ENCODE peak calls at places on chromosomes 4 and X, in ten cellular contexts. One of them, this sample, is unnamed.

GRCh38 chr4:128583753-128584712 is 225.5 kb upstream of the JADE1 start:
- DNase-seq in fibroblast of mammary gland: peak; percentile 55
- DNase-seq in fibroblast of pulmonary artery: no peak
- DNase-seq in coronary artery: no peak
- DNase-seq in GM20000: no peak
- DNase-seq in endothelial cell: no peak
- DNase-seq in sigmoid colon: no peak
- DNase-seq in cardiac muscle cell: no peak
- DNase-seq in OCI-LY7: no peak
- DNase-seq in GM13976: no peak
- DNase-seq in this sample: no peak

GRCh38 chrX:130057209-130057608 is 53.1 kb downstream of the ELF4 start:
- DNase-seq in GM20000: no peak
- DNase-seq in endothelial cell: peak; percentile 7
- DNase-seq in GM13976: no peak
- DNase-seq in cardiac muscle cell: no peak
- DNase-seq in coronary artery: no peak
- DNase-seq in fibroblast of mammary gland: no peak
- DNase-seq in OCI-LY7: no peak
- DNase-seq in fibroblast of pulmonary artery: no peak
- DNase-seq in sigmoid colon: no peak
- DNase-seq in this sample: no peak

GRCh38 chr4:163623787-163624186 is 129.3 kb downstream of the TMA16 start:
- DNase-seq in GM20000: no peak
- DNase-seq in fibroblast of pulmonary artery: no peak
- DNase-seq in fibroblast of mammary gland: no peak
- DNase-seq in GM13976: no peak
- DNase-seq in sigmoid colon: no peak
- DNase-seq in coronary artery: no peak
- DNase-seq in OCI-LY7: no peak
- DNase-seq in endothelial cell: no peak
- DNase-seq in cardiac muscle cell: no peak
- DNase-seq in this sample: no peak

GRCh38 chr4:141126769-141127168 is 6.5 kb downstream of the RNF150 start:
- DNase-seq in fibroblast of mammary gland: no peak
- DNase-seq in sigmoid colon: no peak
- DNase-seq in coronary artery: no peak
- DNase-seq in GM13976: no peak
- DNase-seq in OCI-LY7: no peak
- DNase-seq in cardiac muscle cell: no peak
- DNase-seq in endothelial cell: no peak
- DNase-seq in GM20000: no peak
- DNase-seq in fibroblast of pulmonary artery: no peak
- DNase-seq in this sample: no peak

GRCh38 chrX:22396408-22396807 is 123.7 kb downstream of the CBLL2 start:
- DNase-seq in cardiac muscle cell: no peak
- DNase-seq in OCI-LY7: no peak
- DNase-seq in fibroblast of pulmonary artery: no peak
- DNase-seq in sigmoid colon: no peak
- DNase-seq in coronary artery: no peak
- DNase-seq in GM13976: no peak
- DNase-seq in endothelial cell: no peak
- DNase-seq in fibroblast of mammary gland: no peak
- DNase-seq in GM20000: no peak
- DNase-seq in this sample: no peak

GRCh38 chrX:78838709-78839108 is 91.2 kb downstream of the LPAR4 start:
- DNase-seq in fibroblast of pulmonary artery: no peak
- DNase-seq in coronary artery: no peak
- DNase-seq in sigmoid colon: no peak
- DNase-seq in endothelial cell: no peak
- DNase-seq in GM13976: no peak
- DNase-seq in OCI-LY7: no peak
- DNase-seq in cardiac muscle cell: no peak
- DNase-seq in fibroblast of mammary gland: no peak
- DNase-seq in GM20000: no peak
- DNase-seq in this sample: no peak

GRCh38 chr4:76753814-76754213 is 144.1 kb downstream of the SOWAHB start:
- DNase-seq in sigmoid colon: no peak
- DNase-seq in coronary artery: no peak
- DNase-seq in OCI-LY7: no peak
- DNase-seq in cardiac muscle cell: no peak
- DNase-seq in GM20000: no peak
- DNase-seq in fibroblast of mammary gland: peak; percentile 96
- DNase-seq in GM13976: no peak
- DNase-seq in fibroblast of pulmonary artery: peak; percentile 87
- DNase-seq in endothelial cell: no peak
- DNase-seq in this sample: no peak

GRCh38 chrX:113929004-113929403 is 654.9 kb upstream of the HTR2C start:
- DNase-seq in coronary artery: no peak
- DNase-seq in endothelial cell: peak; percentile 43
- DNase-seq in fibroblast of mammary gland: peak; percentile 53
- DNase-seq in GM20000: no peak
- DNase-seq in cardiac muscle cell: peak; percentile 76
- DNase-seq in GM13976: peak; percentile 7
- DNase-seq in sigmoid colon: no peak
- DNase-seq in OCI-LY7: peak; percentile 7
- DNase-seq in fibroblast of pulmonary artery: peak; percentile 55
- DNase-seq in this sample: peak; percentile 22

GRCh38 chr4:128068927-128069326 is 7.8 kb downstream of the LARP1B start:
- DNase-seq in cardiac muscle cell: no peak
- DNase-seq in endothelial cell: peak; percentile 20
- DNase-seq in coronary artery: no peak
- DNase-seq in fibroblast of pulmonary artery: peak; percentile 56
- DNase-seq in GM20000: no peak
- DNase-seq in sigmoid colon: no peak
- DNase-seq in OCI-LY7: peak; percentile 22
- DNase-seq in GM13976: no peak
- DNase-seq in fibroblast of mammary gland: peak; percentile 43
- DNase-seq in this sample: peak; percentile 27

GRCh38 chr4:38163216-38164006 is 203.2 kb downstream of the PTTG2 start:
- DNase-seq in OCI-LY7: no peak
- DNase-seq in fibroblast of pulmonary artery: peak; percentile 50
- DNase-seq in fibroblast of mammary gland: peak; percentile 73
- DNase-seq in endothelial cell: no peak
- DNase-seq in coronary artery: no peak
- DNase-seq in GM20000: no peak
- DNase-seq in GM13976: no peak
- DNase-seq in cardiac muscle cell: no peak
- DNase-seq in sigmoid colon: no peak
- DNase-seq in this sample: no peak

GRCh38 chrX:150902434-150903109 is 4.1 kb upstream of the CD99L2 start:
- DNase-seq in fibroblast of pulmonary artery: no peak
- DNase-seq in GM20000: no peak
- DNase-seq in fibroblast of mammary gland: no peak
- DNase-seq in cardiac muscle cell: no peak
- DNase-seq in sigmoid colon: no peak
- DNase-seq in OCI-LY7: no peak
- DNase-seq in GM13976: no peak
- DNase-seq in coronary artery: no peak
- DNase-seq in endothelial cell: no peak
- DNase-seq in this sample: peak; percentile 16

GRCh38 chr4:3031357-3032064 is 42.8 kb downstream of the HTT-AS start:
- DNase-seq in coronary artery: no peak
- DNase-seq in fibroblast of pulmonary artery: no peak
- DNase-seq in cardiac muscle cell: no peak
- DNase-seq in sigmoid colon: no peak
- DNase-seq in GM20000: no peak
- DNase-seq in fibroblast of mammary gland: no peak
- DNase-seq in OCI-LY7: no peak
- DNase-seq in endothelial cell: no peak
- DNase-seq in GM13976: no peak
- DNase-seq in this sample: no peak

GRCh38 chrX:39822133-39822748 is 275.5 kb downstream of the BCOR start:
- DNase-seq in GM20000: no peak
- DNase-seq in sigmoid colon: no peak
- DNase-seq in cardiac muscle cell: no peak
- DNase-seq in GM13976: no peak
- DNase-seq in endothelial cell: no peak
- DNase-seq in coronary artery: no peak
- DNase-seq in OCI-LY7: no peak
- DNase-seq in fibroblast of mammary gland: no peak
- DNase-seq in fibroblast of pulmonary artery: no peak
- DNase-seq in this sample: no peak

GRCh38 chrX:95995600-95995999 is 689.0 kb upstream of the DIAPH2 start:
- DNase-seq in OCI-LY7: no peak
- DNase-seq in cardiac muscle cell: no peak
- DNase-seq in endothelial cell: no peak
- DNase-seq in GM13976: no peak
- DNase-seq in GM20000: no peak
- DNase-seq in fibroblast of mammary gland: no peak
- DNase-seq in sigmoid colon: no peak
- DNase-seq in coronary artery: no peak
- DNase-seq in fibroblast of pulmonary artery: no peak
- DNase-seq in this sample: no peak

GRCh38 chr4:41887821-41888699 is 47.2 kb upstream of the TMEM33 start:
- DNase-seq in OCI-LY7: peak; percentile 55
- DNase-seq in fibroblast of pulmonary artery: peak; percentile 77
- DNase-seq in endothelial cell: peak; percentile 48
- DNase-seq in sigmoid colon: no peak
- DNase-seq in GM20000: no peak
- DNase-seq in coronary artery: no peak
- DNase-seq in cardiac muscle cell: peak; percentile 53
- DNase-seq in fibroblast of mammary gland: peak; percentile 61
- DNase-seq in GM13976: no peak
- DNase-seq in this sample: peak; percentile 50

GRCh38 chr4:17561195-17561909 is 15.6 kb upstream of the LAP3 start:
- DNase-seq in fibroblast of mammary gland: peak; percentile 93
- DNase-seq in coronary artery: peak; percentile 38
- DNase-seq in cardiac muscle cell: no peak
- DNase-seq in fibroblast of pulmonary artery: peak; percentile 30
- DNase-seq in endothelial cell: no peak
- DNase-seq in GM13976: no peak
- DNase-seq in OCI-LY7: no peak
- DNase-seq in GM20000: no peak
- DNase-seq in sigmoid colon: no peak
- DNase-seq in this sample: no peak

GRCh38 chrX:10175317-10175871 is 18.6 kb downstream of the CLCN4 start:
- DNase-seq in fibroblast of pulmonary artery: peak; percentile 67
- DNase-seq in fibroblast of mammary gland: peak; percentile 70
- DNase-seq in endothelial cell: no peak
- DNase-seq in coronary artery: no peak
- DNase-seq in GM13976: no peak
- DNase-seq in GM20000: no peak
- DNase-seq in cardiac muscle cell: no peak
- DNase-seq in sigmoid colon: peak; percentile 74
- DNase-seq in OCI-LY7: no peak
- DNase-seq in this sample: no peak

GRCh38 chr4:47926667-47927258 is 12.4 kb upstream of the NFXL1 start:
- DNase-seq in GM20000: peak; percentile 53
- DNase-seq in GM13976: peak; percentile 50
- DNase-seq in coronary artery: no peak
- DNase-seq in OCI-LY7: peak; percentile 65
- DNase-seq in cardiac muscle cell: peak; percentile 89
- DNase-seq in sigmoid colon: no peak
- DNase-seq in endothelial cell: peak; percentile 71
- DNase-seq in fibroblast of mammary gland: peak; percentile 57
- DNase-seq in fibroblast of pulmonary artery: peak; percentile 67
- DNase-seq in this sample: peak; percentile 64

GRCh38 chrX:88170528-88170927 is 576.5 kb upstream of the CPXCR1 start:
- DNase-seq in fibroblast of mammary gland: no peak
- DNase-seq in coronary artery: no peak
- DNase-seq in GM13976: no peak
- DNase-seq in OCI-LY7: no peak
- DNase-seq in fibroblast of pulmonary artery: no peak
- DNase-seq in cardiac muscle cell: no peak
- DNase-seq in GM20000: no peak
- DNase-seq in endothelial cell: no peak
- DNase-seq in sigmoid colon: no peak
- DNase-seq in this sample: no peak

GRCh38 chr4:139943277-139943676 is 210.7 kb downstream of the MAML3 start:
- DNase-seq in coronary artery: no peak
- DNase-seq in endothelial cell: no peak
- DNase-seq in GM20000: no peak
- DNase-seq in GM13976: no peak
- DNase-seq in cardiac muscle cell: peak; percentile 55
- DNase-seq in OCI-LY7: no peak
- DNase-seq in fibroblast of pulmonary artery: no peak
- DNase-seq in fibroblast of mammary gland: no peak
- DNase-seq in sigmoid colon: no peak
- DNase-seq in this sample: no peak
- TF ChIP-seq CTCF in coronary artery: no peak
- TF ChIP-seq CTCF in endothelial cell: no peak
- TF ChIP-seq CTCF in GM20000: no peak
- TF ChIP-seq CTCF in GM13976: no peak
- TF ChIP-seq CTCF in cardiac muscle cell: no peak
- TF ChIP-seq CTCF in OCI-LY7: no peak
- TF ChIP-seq CTCF in fibroblast of pulmonary artery: no peak
- TF ChIP-seq CTCF in fibroblast of mammary gland: no peak
- TF ChIP-seq CTCF in sigmoid colon: no peak
- TF ChIP-seq CTCF in this sample: no peak

GRCh38 chrX:85111347-85111746 is 107.7 kb downstream of the APOOL start:
- DNase-seq in sigmoid colon: no peak
- DNase-seq in endothelial cell: no peak
- DNase-seq in GM20000: no peak
- DNase-seq in fibroblast of mammary gland: peak; percentile 22
- DNase-seq in fibroblast of pulmonary artery: peak; percentile 30
- DNase-seq in cardiac muscle cell: peak; percentile 31
- DNase-seq in GM13976: no peak
- DNase-seq in coronary artery: no peak
- DNase-seq in OCI-LY7: peak; percentile 15
- DNase-seq in this sample: no peak
- TF ChIP-seq CTCF in sigmoid colon: no peak
- TF ChIP-seq CTCF in endothelial cell: peak; percentile 64
- TF ChIP-seq CTCF in GM20000: no peak
- TF ChIP-seq CTCF in fibroblast of mammary gland: peak; percentile 74
- TF ChIP-seq CTCF in fibroblast of pulmonary artery: peak; percentile 57
- TF ChIP-seq CTCF in cardiac muscle cell: peak; percentile 52
- TF ChIP-seq CTCF in GM13976: peak; percentile 54
- TF ChIP-seq CTCF in coronary artery: peak; percentile 43
- TF ChIP-seq CTCF in OCI-LY7: peak; percentile 83
- TF ChIP-seq CTCF in this sample: peak; percentile 78

GRCh38 chr4:153040677-153041076 is 104.6 kb downstream of the FHDC1 start:
- DNase-seq in coronary artery: no peak
- DNase-seq in fibroblast of mammary gland: no peak
- DNase-seq in endothelial cell: no peak
- DNase-seq in cardiac muscle cell: no peak
- DNase-seq in GM20000: no peak
- DNase-seq in fibroblast of pulmonary artery: no peak
- DNase-seq in GM13976: no peak
- DNase-seq in OCI-LY7: no peak
- DNase-seq in sigmoid colon: no peak
- DNase-seq in this sample: no peak
- TF ChIP-seq CTCF in coronary artery: no peak
- TF ChIP-seq CTCF in fibroblast of mammary gland: no peak
- TF ChIP-seq CTCF in endothelial cell: no peak
- TF ChIP-seq CTCF in cardiac muscle cell: no peak
- TF ChIP-seq CTCF in GM20000: no peak
- TF ChIP-seq CTCF in fibroblast of pulmonary artery: no peak
- TF ChIP-seq CTCF in GM13976: no peak
- TF ChIP-seq CTCF in OCI-LY7: no peak
- TF ChIP-seq CTCF in sigmoid colon: no peak
- TF ChIP-seq CTCF in this sample: no peak

DNA sequence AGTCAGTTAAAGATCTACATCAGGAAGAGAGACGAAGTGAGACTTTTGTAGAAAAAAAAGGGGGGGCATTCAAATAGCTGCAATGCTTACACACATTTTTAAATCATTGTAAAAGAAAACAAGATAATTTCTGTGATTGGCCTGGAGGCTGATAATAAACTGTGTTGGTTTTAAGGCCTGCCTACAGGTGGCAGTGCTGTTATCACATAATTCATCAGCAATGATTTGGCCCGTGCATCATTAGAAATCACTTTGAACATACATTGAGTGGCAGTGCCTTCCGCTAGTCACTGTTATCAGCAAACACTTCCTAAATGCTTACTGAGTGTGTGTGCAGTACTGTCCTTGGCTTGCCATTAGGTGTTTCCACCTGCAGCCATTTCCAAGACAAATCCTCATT is 831.9 kb downstream of the TRIML1 start:
- DNase-seq in fibroblast of pulmonary artery: no peak
- DNase-seq in OCI-LY7: peak; percentile 4
- DNase-seq in fibroblast of mammary gland: peak; percentile 48
- DNase-seq in sigmoid colon: no peak
- DNase-seq in GM20000: no peak
- DNase-seq in coronary artery: no peak
- DNase-seq in cardiac muscle cell: no peak
- DNase-seq in GM13976: no peak
- DNase-seq in endothelial cell: no peak
- DNase-seq in this sample: no peak
- TF ChIP-seq CTCF in fibroblast of pulmonary artery: no peak
- TF ChIP-seq CTCF in OCI-LY7: peak; percentile 53
- TF ChIP-seq CTCF in fibroblast of mammary gland: peak; percentile 51
- TF ChIP-seq CTCF in sigmoid colon: no peak
- TF ChIP-seq CTCF in GM20000: no peak
- TF ChIP-seq CTCF in coronary artery: no peak
- TF ChIP-seq CTCF in cardiac muscle cell: no peak
- TF ChIP-seq CTCF in GM13976: no peak
- TF ChIP-seq CTCF in endothelial cell: no peak
- TF ChIP-seq CTCF in this sample: no peak

This sample was measured in glutamatergic neuron.